ENCODE peak calls at places on chromosomes 12 and 14, in six cellular contexts. J is HCEC 1CT; L is stimulated activated CD4-positive, alpha-beta T cell treated with anti-CD3 and anti-CD28 coated beads, Interleukin-1b, Interleukin-23, amount 100 ng/mL, for 1 hour; R is fibroblast of the aortic adventitia; K is neuronal stem cell; H is NCI-H2107. C is an unnamed sample.

GRCh38 chr12:94245984-94246383 is 97.6 kb downstream of the PLXNC1 start:
- DNase-seq in R (no peak), H (no peak), L (no peak), K (no peak), J (no peak), C (no peak)

GRCh38 chr14:74616507-74616906 is 4.5 kb upstream of the LTBP2 start:
- DNase-seq in R (peak), K (no peak), H (no peak), J (peak), L (no peak), C (no peak)

GRCh38 chr14:103561381-103562134 is 899 bp downstream of the BAG5 start:
- DNase-seq in H (peak), L (no peak), J (peak), K (no peak), R (peak), C (peak)

GRCh38 chr12:39764944-39765560 is 145.4 kb upstream of the ABCD2 start:
- DNase-seq in J (peak), K (peak), R (peak), L (no peak), H (no peak), C (no peak)

GRCh38 chr12:26271889-26272492 is 76.6 kb downstream of the SSPN start:
- DNase-seq in R (peak), K (no peak), H (no peak), J (no peak), L (no peak), C (no peak)

GRCh38 chr14:22268875-22269274 is 320.1 kb downstream of the DAD1 start:
- DNase-seq in H (no peak), R (peak), L (no peak), J (no peak), K (no peak), C (no peak)

GRCh38 chr12:2354151-2354991 is 301.6 kb downstream of the CACNA1C start:
- DNase-seq in L (no peak), R (no peak), J (no peak), H (peak), K (peak), C (no peak)

GRCh38 chr12:111434680-111435338 is 29.1 kb downstream of the SH2B3 start:
- DNase-seq in J (peak), K (no peak), L (peak), H (no peak), R (peak), C (no peak)

GRCh38 chr12:44158746-44159145 is 322.9 kb downstream of the TMEM117 start:
- DNase-seq in H (no peak), J (no peak), R (no peak), K (no peak), L (no peak), C (no peak)

GRCh38 chr12:104549820-104550480 is 93.2 kb downstream of the CHST11 start:
- DNase-seq in L (no peak), K (no peak), H (no peak), J (peak), R (peak), C (no peak)

GRCh38 chr12:76558684-76559276 is 791 bp downstream of the OSBPL8 start:
- DNase-seq in J (peak), R (peak), L (peak), H (peak), K (peak), C (peak)

GRCh38 chr12:104175726-104176247 is 37.8 kb upstream of the NFYB start:
- DNase-seq in J (no peak), L (no peak), H (no peak), K (no peak), R (no peak), C (no peak)

GRCh38 chr12:117472983-117473382 is 111.6 kb upstream of the NOS1 start:
- DNase-seq in R (no peak), J (no peak), H (no peak), L (no peak), K (peak), C (peak)

GRCh38 chr12:90851800-90852718 is 102.9 kb downstream of the CCER1 start:
- DNase-seq in H (no peak), R (no peak), K (no peak), L (no peak), J (no peak), C (no peak)

GRCh38 chr12:14618990-14619389 is 51.3 kb upstream of the PLBD1 start:
- DNase-seq in L (no peak), J (no peak), H (no peak), K (peak), R (peak), C (no peak)

GRCh38 chr14:26960049-26960688 is 362.3 kb upstream of the NOVA1 start:
- DNase-seq in L (no peak), J (no peak), R (no peak), H (no peak), K (peak), C (no peak)

GRCh38 chr12:52713960-52714886 is 10.9 kb upstream of the KRT77 start:
- DNase-seq in K (peak), R (no peak), H (no peak), J (no peak), L (no peak), C (peak)

GRCh38 chr12:66813137-66813867 is 134.4 kb upstream of the GRIP1 start:
- DNase-seq in K (no peak), L (no peak), J (no peak), H (no peak), R (no peak), C (no peak)

GRCh38 chr12:6205761-6206160 is 5.6 kb downstream of the CD9 start:
- DNase-seq in H (no peak), L (no peak), K (no peak), J (no peak), R (no peak), C (no peak)

GRCh38 chr12:6553051-6553868 is 2.6 kb downstream of the IFFO1 start:
- DNase-seq in L (no peak), J (peak), K (no peak), R (peak), H (no peak), C (no peak)

GRCh38 chr14:57189070-57189469 is 79.6 kb downstream of the EXOC5 start:
- DNase-seq in L (no peak), K (no peak), J (peak), R (peak), H (peak), C (no peak)

GRCh38 chr12:26830783-26831601 is 2.0 kb downstream of the ITPR2 start:
- DNase-seq in H (no peak), K (no peak), J (no peak), R (no peak), L (no peak), C (no peak)

GRCh38 chr14:21039585-21040369 is 2.4 kb upstream of the RNASE7 start:
- DNase-seq in J (peak), K (peak), L (no peak), H (peak), R (peak), C (peak)

GRCh38 chr12:131928080-131928764 is 854 bp upstream of the PUS1 start:
- DNase-seq in R (peak), L (no peak), K (no peak), H (no peak), J (no peak), C (no peak)

GRCh38 chr12:117470804-117471203 is 109.4 kb upstream of the NOS1 start:
- DNase-seq in R (no peak), L (no peak), J (no peak), H (no peak), K (no peak), C (no peak)

GRCh38 chr14:91241848-91242247 is 2.7 kb downstream of the GPR68 start:
- DNase-seq in K (no peak), L (no peak), H (no peak), R (no peak), J (no peak), C (no peak)

GRCh38 chr14:80447396-80447795 is 236.1 kb upstream of the DIO2 start:
- DNase-seq in K (no peak), L (no peak), J (peak), R (peak), H (no peak), C (no peak)

GRCh38 chr12:111624540-111624939 is 25.4 kb upstream of the ATXN2 start:
- DNase-seq in K (no peak), R (no peak), J (no peak), H (no peak), L (no peak), C (no peak)

GRCh38 chr12:100897240-100897639 is 102.7 kb downstream of the ANO4 start:
- DNase-seq in R (no peak), J (no peak), K (no peak), H (no peak), L (no peak), C (no peak)

GRCh38 chr12:115947696-115948062 is 329.8 kb downstream of the MED13L start:
- DNase-seq in H (no peak), L (no peak), K (no peak), R (no peak), J (no peak), C (no peak)

GRCh38 chr12:54036620-54037359 is 3.9 kb downstream of the HOXC5 start:
- DNase-seq in R (no peak), J (no peak), L (no peak), K (no peak), H (peak), C (peak)

GRCh38 chr14:50007123-50007903 is 109.1 kb downstream of the VCPKMT start:
- DNase-seq in J (no peak), K (no peak), H (no peak), L (no peak), R (no peak), C (no peak)

GRCh38 chr12:122148657-122149056 is 25.4 kb downstream of the IL31 start:
- DNase-seq in J (peak), H (no peak), L (no peak), R (peak), K (no peak), C (no peak)

GRCh38 chr12:120960657-120961056 is 17.7 kb upstream of the HNF1A start:
- DNase-seq in R (no peak), L (no peak), J (no peak), H (no peak), K (no peak), C (no peak)

GRCh38 chr12:125340791-125341190 is 275.6 kb downstream of the AACS start:
- DNase-seq in H (no peak), L (no peak), K (no peak), R (peak), J (no peak), C (no peak)